ENCODE peak calls at places on chromosomes 12 and 14, in nine cellular contexts. One of them, this sample, is unnamed.

GRCh38 chr14:61107148-61107641 is 126.2 kb downstream of the SLC38A6 start:
- DNase-seq in WTC11: no peak
- DNase-seq in neural crest cell: no peak
- DNase-seq in fibroblast of the aortic adventitia: peak
- DNase-seq in GM10248: no peak
- DNase-seq in psoas muscle: peak
- DNase-seq in breast epithelium: no peak
- DNase-seq in Peyer's patch: no peak
- DNase-seq in brain microvascular endothelial cell: no peak
- DNase-seq in this sample: no peak

GRCh38 chr14:49303952-49304516 is 282.1 kb downstream of the RPS29 start:
- DNase-seq in WTC11: peak
- DNase-seq in neural crest cell: peak
- DNase-seq in fibroblast of the aortic adventitia: peak
- DNase-seq in GM10248: no peak
- DNase-seq in psoas muscle: no peak
- DNase-seq in breast epithelium: no peak
- DNase-seq in Peyer's patch: no peak
- DNase-seq in brain microvascular endothelial cell: peak
- DNase-seq in this sample: no peak

GRCh38 chr12:123889000-123889399 is 83.6 kb downstream of the CCDC92 start:
- DNase-seq in WTC11: no peak
- DNase-seq in neural crest cell: no peak
- DNase-seq in fibroblast of the aortic adventitia: no peak
- DNase-seq in GM10248: no peak
- DNase-seq in psoas muscle: no peak
- DNase-seq in breast epithelium: no peak
- DNase-seq in Peyer's patch: no peak
- DNase-seq in brain microvascular endothelial cell: no peak
- DNase-seq in this sample: no peak

GRCh38 chr12:63808631-63809030 is 28.9 kb downstream of the RXYLT1 start:
- DNase-seq in WTC11: no peak
- DNase-seq in neural crest cell: no peak
- DNase-seq in fibroblast of the aortic adventitia: no peak
- DNase-seq in GM10248: no peak
- DNase-seq in psoas muscle: no peak
- DNase-seq in breast epithelium: no peak
- DNase-seq in Peyer's patch: no peak
- DNase-seq in brain microvascular endothelial cell: peak
- DNase-seq in this sample: no peak

GRCh38 chr12:107791465-107792089 is 17.1 kb downstream of the ASCL4 start:
- DNase-seq in WTC11: no peak
- DNase-seq in neural crest cell: no peak
- DNase-seq in fibroblast of the aortic adventitia: no peak
- DNase-seq in GM10248: no peak
- DNase-seq in psoas muscle: no peak
- DNase-seq in breast epithelium: no peak
- DNase-seq in Peyer's patch: no peak
- DNase-seq in brain microvascular endothelial cell: no peak
- DNase-seq in this sample: no peak

GRCh38 chr12:76201758-76202157 is 117.3 kb upstream of the NAP1L1 start:
- DNase-seq in WTC11: no peak
- DNase-seq in neural crest cell: no peak
- DNase-seq in fibroblast of the aortic adventitia: no peak
- DNase-seq in GM10248: no peak
- DNase-seq in psoas muscle: no peak
- DNase-seq in breast epithelium: no peak
- DNase-seq in Peyer's patch: no peak
- DNase-seq in brain microvascular endothelial cell: peak
- DNase-seq in this sample: no peak

GRCh38 chr12:12899530-12900380 is 8.4 kb downstream of the GPRC5A start:
- DNase-seq in WTC11: no peak
- DNase-seq in neural crest cell: no peak
- DNase-seq in fibroblast of the aortic adventitia: peak
- DNase-seq in GM10248: peak
- DNase-seq in psoas muscle: peak
- DNase-seq in breast epithelium: no peak
- DNase-seq in Peyer's patch: no peak
- DNase-seq in brain microvascular endothelial cell: peak
- DNase-seq in this sample: no peak

GRCh38 chr12:73547421-73547820 is 990.2 kb upstream of the ATXN7L3B start:
- DNase-seq in WTC11: no peak
- DNase-seq in neural crest cell: no peak
- DNase-seq in fibroblast of the aortic adventitia: no peak
- DNase-seq in GM10248: no peak
- DNase-seq in psoas muscle: no peak
- DNase-seq in breast epithelium: no peak
- DNase-seq in Peyer's patch: no peak
- DNase-seq in brain microvascular endothelial cell: no peak
- DNase-seq in this sample: no peak

GRCh38 chr12:87439990-87440827 is 589.0 kb downstream of the C12orf50 start:
- DNase-seq in WTC11: no peak
- DNase-seq in neural crest cell: no peak
- DNase-seq in fibroblast of the aortic adventitia: peak
- DNase-seq in GM10248: no peak
- DNase-seq in psoas muscle: no peak
- DNase-seq in breast epithelium: no peak
- DNase-seq in Peyer's patch: peak
- DNase-seq in brain microvascular endothelial cell: peak
- DNase-seq in this sample: no peak

GRCh38 chr12:123512838-123513665 is 20.5 kb downstream of the RILPL1 start:
- DNase-seq in WTC11: no peak
- DNase-seq in neural crest cell: no peak
- DNase-seq in fibroblast of the aortic adventitia: no peak
- DNase-seq in GM10248: peak
- DNase-seq in psoas muscle: no peak
- DNase-seq in breast epithelium: no peak
- DNase-seq in Peyer's patch: no peak
- DNase-seq in brain microvascular endothelial cell: no peak
- DNase-seq in this sample: no peak

GRCh38 chr14:72472845-72473244 is 421.1 kb downstream of the DPF3 start:
- DNase-seq in WTC11: no peak
- DNase-seq in neural crest cell: no peak
- DNase-seq in fibroblast of the aortic adventitia: no peak
- DNase-seq in GM10248: no peak
- DNase-seq in psoas muscle: no peak
- DNase-seq in breast epithelium: no peak
- DNase-seq in Peyer's patch: no peak
- DNase-seq in brain microvascular endothelial cell: no peak
- DNase-seq in this sample: no peak
- TF ChIP-seq CTCF in WTC11: no peak
- TF ChIP-seq CTCF in neural crest cell: peak
- TF ChIP-seq CTCF in fibroblast of the aortic adventitia: no peak
- TF ChIP-seq CTCF in GM10248: no peak
- TF ChIP-seq CTCF in psoas muscle: no peak
- TF ChIP-seq CTCF in breast epithelium: no peak
- TF ChIP-seq CTCF in Peyer's patch: no peak
- TF ChIP-seq CTCF in brain microvascular endothelial cell: peak
- TF ChIP-seq CTCF in this sample: no peak

GRCh38 chr12:98007963-98008362 is 507.4 kb upstream of the TMPO start:
- DNase-seq in WTC11: no peak
- DNase-seq in neural crest cell: no peak
- DNase-seq in fibroblast of the aortic adventitia: no peak
- DNase-seq in GM10248: no peak
- DNase-seq in psoas muscle: no peak
- DNase-seq in breast epithelium: no peak
- DNase-seq in Peyer's patch: no peak
- DNase-seq in brain microvascular endothelial cell: no peak
- DNase-seq in this sample: no peak

DNA sequence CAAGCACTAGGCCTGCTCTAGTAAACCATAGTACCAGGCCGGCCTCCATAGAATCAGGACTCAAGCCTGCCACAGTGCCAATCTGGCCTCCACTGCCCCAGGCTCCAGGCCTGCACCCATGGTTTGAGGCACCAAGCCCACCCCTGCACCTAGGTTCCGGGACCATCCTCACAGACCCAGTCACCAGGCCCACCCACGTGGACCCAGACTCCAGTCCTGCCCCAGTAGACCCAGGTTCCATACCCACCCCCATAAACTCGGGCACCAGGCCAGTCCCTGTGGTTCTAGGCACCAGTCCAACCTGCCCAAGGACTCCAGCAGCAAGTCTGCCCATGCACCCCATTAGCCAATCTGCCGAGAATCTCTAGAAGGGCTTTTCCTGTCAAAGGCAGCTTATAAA is 501.8 kb upstream of the TMPO start:
- DNase-seq in WTC11: no peak
- DNase-seq in neural crest cell: no peak
- DNase-seq in fibroblast of the aortic adventitia: no peak
- DNase-seq in GM10248: no peak
- DNase-seq in psoas muscle: no peak
- DNase-seq in breast epithelium: no peak
- DNase-seq in Peyer's patch: no peak
- DNase-seq in brain microvascular endothelial cell: no peak
- DNase-seq in this sample: no peak
- TF ChIP-seq CTCF in WTC11: no peak
- TF ChIP-seq CTCF in neural crest cell: no peak
- TF ChIP-seq CTCF in fibroblast of the aortic adventitia: no peak
- TF ChIP-seq CTCF in GM10248: no peak
- TF ChIP-seq CTCF in psoas muscle: no peak
- TF ChIP-seq CTCF in breast epithelium: no peak
- TF ChIP-seq CTCF in Peyer's patch: no peak
- TF ChIP-seq CTCF in brain microvascular endothelial cell: no peak
- TF ChIP-seq CTCF in this sample: no peak

DNA sequence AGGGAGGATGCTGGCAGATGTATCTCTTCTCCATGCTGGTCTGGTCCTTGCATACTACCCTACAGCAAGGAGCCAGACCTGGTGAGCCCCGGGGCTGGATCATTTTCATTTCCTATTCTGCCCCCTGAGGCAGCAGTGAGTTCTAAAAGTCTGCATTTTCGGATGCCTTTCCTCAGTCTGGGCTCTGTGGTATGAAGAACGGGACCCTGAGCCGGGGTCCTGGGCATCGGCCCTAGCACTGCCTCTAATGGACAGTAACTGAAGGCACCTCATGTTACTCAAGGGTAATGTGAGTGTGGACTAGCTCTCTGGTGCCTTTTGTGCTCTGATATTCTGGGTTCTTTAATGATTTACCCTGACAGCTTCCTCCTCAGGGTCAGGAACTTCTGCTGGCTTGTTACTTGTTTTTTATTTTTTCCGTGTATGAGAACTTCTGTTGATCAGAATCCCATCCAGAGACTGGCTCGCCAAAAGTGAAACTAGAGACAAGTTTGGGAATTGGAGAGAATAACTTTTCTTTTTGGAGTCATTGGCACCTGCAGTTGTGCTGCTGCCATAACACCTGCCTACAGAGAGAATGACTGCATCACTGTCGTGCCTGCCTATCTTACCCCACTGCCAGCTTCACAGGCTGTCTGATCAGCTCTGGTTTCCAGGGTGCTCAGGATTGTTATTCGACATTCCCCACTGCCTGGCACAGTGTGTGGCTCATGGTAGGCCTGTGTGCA is 62.3 kb downstream of the SUSD6 start:
- DNase-seq in WTC11: no peak
- DNase-seq in neural crest cell: no peak
- DNase-seq in fibroblast of the aortic adventitia: no peak
- DNase-seq in GM10248: no peak
- DNase-seq in psoas muscle: no peak
- DNase-seq in breast epithelium: no peak
- DNase-seq in Peyer's patch: no peak
- DNase-seq in brain microvascular endothelial cell: no peak
- DNase-seq in this sample: no peak
- TF ChIP-seq CTCF in WTC11: no peak
- TF ChIP-seq CTCF in neural crest cell: no peak
- TF ChIP-seq CTCF in fibroblast of the aortic adventitia: no peak
- TF ChIP-seq CTCF in GM10248: no peak
- TF ChIP-seq CTCF in psoas muscle: peak
- TF ChIP-seq CTCF in breast epithelium: no peak
- TF ChIP-seq CTCF in Peyer's patch: peak
- TF ChIP-seq CTCF in brain microvascular endothelial cell: no peak
- TF ChIP-seq CTCF in this sample: no peak

DNA sequence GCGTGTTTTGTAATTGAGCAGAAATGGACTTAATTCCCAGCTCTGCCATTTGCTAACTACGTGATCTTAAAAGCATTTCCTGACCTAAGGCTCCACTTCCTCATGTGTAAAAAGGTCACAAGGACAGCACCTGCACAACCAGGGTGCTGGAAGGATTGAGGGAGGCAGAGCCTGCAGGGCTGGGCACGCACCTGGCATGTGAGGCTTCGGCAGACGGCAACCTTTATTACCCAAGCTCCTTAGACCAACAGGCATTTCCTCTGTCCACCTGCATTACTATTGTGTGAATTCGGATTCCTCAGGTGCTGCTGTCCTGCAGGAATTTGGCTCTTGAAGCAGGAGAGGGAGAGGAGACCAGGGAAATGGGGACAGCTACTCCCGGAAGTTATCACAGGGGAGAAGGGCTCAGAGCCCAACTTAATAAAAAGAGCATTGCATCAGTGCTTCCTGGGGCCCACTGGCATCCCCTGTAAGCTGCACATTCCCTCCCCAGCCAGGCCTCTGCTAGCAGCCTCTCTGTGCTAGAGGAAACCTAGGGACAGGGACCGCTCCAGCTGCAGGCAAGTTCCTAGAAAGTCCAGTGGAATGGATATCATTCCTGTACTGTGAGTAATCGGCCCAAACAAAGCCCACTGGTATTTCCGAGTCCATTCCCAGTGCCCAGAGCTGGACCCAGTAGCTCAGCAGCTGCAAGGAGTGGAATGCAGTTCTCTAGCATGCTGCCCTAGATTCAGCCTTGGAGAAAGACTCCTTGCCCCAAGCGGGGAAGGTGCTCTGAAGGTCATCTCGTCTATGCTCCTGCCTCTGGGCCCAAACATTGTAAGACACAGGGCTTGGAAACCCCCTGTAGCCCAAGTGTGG is 157.1 kb upstream of the CCND2 start:
- DNase-seq in WTC11: no peak
- DNase-seq in neural crest cell: no peak
- DNase-seq in fibroblast of the aortic adventitia: peak
- DNase-seq in GM10248: no peak
- DNase-seq in psoas muscle: no peak
- DNase-seq in breast epithelium: no peak
- DNase-seq in Peyer's patch: peak
- DNase-seq in brain microvascular endothelial cell: peak
- DNase-seq in this sample: no peak
- TF ChIP-seq CTCF in WTC11: no peak
- TF ChIP-seq CTCF in neural crest cell: no peak
- TF ChIP-seq CTCF in fibroblast of the aortic adventitia: no peak
- TF ChIP-seq CTCF in GM10248: no peak
- TF ChIP-seq CTCF in psoas muscle: no peak
- TF ChIP-seq CTCF in breast epithelium: no peak
- TF ChIP-seq CTCF in Peyer's patch: no peak
- TF ChIP-seq CTCF in brain microvascular endothelial cell: no peak
- TF ChIP-seq CTCF in this sample: no peak

This sample was measured in D721Med.